ENCODE peak calls at places on chromosome X, in seven cellular contexts. V is effector memory CD4-positive, alpha-beta T cell; R is RWPE1; L is hypothalamus; N is globus pallidus; E is AG04450; G is ureter. J is an unnamed sample.

GRCh38 chrX:48752498-48752897 is 9.0 kb upstream of the GLOD5 start:
- DNase-seq in V (no peak), R (no peak), L (no peak), N (no peak), E (no peak), G (no peak), J (peak)

GRCh38 chrX:132488092-132488749 is 617 bp downstream of the MBNL3 start:
- DNase-seq in V (no peak), R (no peak), L (no peak), N (peak), E (no peak), G (peak), J (no peak)

GRCh38 chrX:6644411-6644810 is 109.5 kb upstream of the VCX3A start:
- DNase-seq in V (no peak), R (no peak), L (no peak), N (no peak), E (no peak), G (no peak), J (no peak)

GRCh38 chrX:32289356-32289755 is 922.0 kb downstream of the DMD start:
- DNase-seq in V (no peak), R (no peak), L (no peak), N (no peak), E (no peak), G (no peak), J (no peak)

GRCh38 chrX:133249659-133250058 is 31.5 kb upstream of the TFDP3 start:
- DNase-seq in V (no peak), R (peak), L (no peak), N (no peak), E (no peak), G (no peak), J (no peak)

GRCh38 chrX:40952855-40953254 is 132.4 kb upstream of the USP9X start:
- DNase-seq in V (no peak), R (no peak), L (no peak), N (no peak), E (no peak), G (no peak), J (no peak)

GRCh38 chrX:16737024-16737423 is 17.6 kb downstream of the SYAP1 start:
- DNase-seq in V (no peak), R (no peak), L (no peak), N (no peak), E (no peak), G (no peak), J (no peak)

GRCh38 chrX:23907106-23907495 is 637 bp downstream of the APOO start:
- DNase-seq in V (no peak), R (peak), L (no peak), N (no peak), E (no peak), G (peak), J (no peak)

GRCh38 chrX:134512566-134512965 is 52.6 kb downstream of the HPRT1 start:
- DNase-seq in V (no peak), R (peak), L (no peak), N (no peak), E (peak), G (no peak), J (peak)

GRCh38 chrX:41900321-41900720 is 23.0 kb downstream of the CASK start:
- DNase-seq in V (no peak), R (no peak), L (no peak), N (no peak), E (no peak), G (no peak), J (no peak)

GRCh38 chrX:53347948-53348347 is 66.6 kb upstream of the IQSEC2 start:
- DNase-seq in V (no peak), R (no peak), L (no peak), N (no peak), E (no peak), G (no peak), J (no peak)

GRCh38 chrX:132426695-132427281 is 62.0 kb downstream of the MBNL3 start:
- DNase-seq in V (no peak), R (no peak), L (no peak), N (no peak), E (peak), G (no peak), J (no peak)

GRCh38 chrX:113330416-113330815 is 489.8 kb upstream of the AMOT start:
- DNase-seq in V (no peak), R (no peak), L (no peak), N (no peak), E (no peak), G (no peak), J (no peak)

GRCh38 chrX:64313624-64314023 is 81.6 kb downstream of the MTMR8 start:
- DNase-seq in V (no peak), R (no peak), L (no peak), N (no peak), E (no peak), G (no peak), J (no peak)

GRCh38 chrX:28120076-28120475 is 138.8 kb upstream of the DCAF8L1 start:
- DNase-seq in V (no peak), R (peak), L (no peak), N (no peak), E (no peak), G (no peak), J (no peak)

GRCh38 chrX:2572740-2573139 is 72.0 kb upstream of the DHRSX start:
- DNase-seq in V (no peak), R (peak), L (no peak), N (no peak), E (no peak), G (no peak), J (no peak)

GRCh38 chrX:139194571-139195280 is 335.8 kb upstream of the F9 start:
- DNase-seq in V (no peak), R (no peak), L (no peak), N (no peak), E (no peak), G (peak), J (no peak)

GRCh38 chrX:56343231-56343630 is 111.1 kb downstream of the KLF8 start:
- DNase-seq in V (no peak), R (no peak), L (no peak), N (no peak), E (no peak), G (no peak), J (no peak)

GRCh38 chrX:150207733-150208132 is 155.4 kb upstream of the MAMLD1 start:
- DNase-seq in V (no peak), R (no peak), L (no peak), N (no peak), E (no peak), G (no peak), J (no peak)

GRCh38 chrX:28649541-28649940 is 62.3 kb downstream of the IL1RAPL1 start:
- DNase-seq in V (no peak), R (no peak), L (no peak), N (no peak), E (no peak), G (no peak), J (no peak)

GRCh38 chrX:144896323-144896722 is 351.0 kb upstream of the SPANXN1 start:
- DNase-seq in V (no peak), R (peak), L (no peak), N (no peak), E (no peak), G (no peak), J (peak)

GRCh38 chrX:16852617-16853179 is 17.5 kb downstream of the RBBP7 start:
- DNase-seq in V (no peak), R (no peak), L (no peak), N (no peak), E (no peak), G (no peak), J (no peak)

GRCh38 chrX:104370089-104370488 is 115.4 kb upstream of the ESX1 start:
- DNase-seq in V (no peak), R (peak), L (no peak), N (peak), E (no peak), G (no peak), J (peak)

GRCh38 chrX:53116101-53116500 is 22.2 kb downstream of the KANTR start:
- DNase-seq in V (no peak), R (no peak), L (no peak), N (peak), E (no peak), G (no peak), J (no peak)

GRCh38 chrX:38215141-38215540 is 5.5 kb downstream of the SRPX start:
- DNase-seq in V (no peak), R (peak), L (no peak), N (no peak), E (no peak), G (no peak), J (no peak)

GRCh38 chrX:42519666-42520231 is 258.2 kb downstream of the PPP1R2C start:
- DNase-seq in V (no peak), R (peak), L (no peak), N (no peak), E (no peak), G (no peak), J (peak)

GRCh38 chrX:79161655-79162054 is 17.2 kb downstream of the GPR174 start:
- DNase-seq in V (peak), R (no peak), L (no peak), N (no peak), E (no peak), G (no peak), J (no peak)

GRCh38 chrX:17377047-17377692 is 2.2 kb downstream of the NHS start:
- DNase-seq in V (no peak), R (peak), L (no peak), N (no peak), E (no peak), G (no peak), J (peak)

GRCh38 chrX:153474718-153475117 is 4.3 kb upstream of the HAUS7 start:
- DNase-seq in V (peak), R (peak), L (no peak), N (no peak), E (no peak), G (peak), J (peak)

GRCh38 chrX:148976571-148976970 is 476.2 kb downstream of the AFF2 start:
- DNase-seq in V (no peak), R (no peak), L (no peak), N (no peak), E (no peak), G (no peak), J (no peak)

GRCh38 chrX:49192722-49193328 is 6.7 kb upstream of the PRICKLE3 start:
- DNase-seq in V (no peak), R (no peak), L (no peak), N (no peak), E (no peak), G (no peak), J (peak)

GRCh38 chrX:114152130-114152529 is 431.8 kb upstream of the HTR2C start:
- DNase-seq in V (no peak), R (peak), L (no peak), N (no peak), E (no peak), G (no peak), J (peak)

GRCh38 chrX:29662101-29662500 is 553.3 kb upstream of the MAGEB2 start:
- DNase-seq in V (no peak), R (peak), L (no peak), N (no peak), E (no peak), G (no peak), J (no peak)

GRCh38 chrX:17635231-17635630 is 102.1 kb upstream of the SCML1 start:
- DNase-seq in V (no peak), R (no peak), L (no peak), N (no peak), E (no peak), G (no peak), J (no peak)

GRCh38 chrX:127038065-127038464 is 218.5 kb downstream of the PRR32 start:
- DNase-seq in V (no peak), R (no peak), L (no peak), N (no peak), E (no peak), G (no peak), J (peak)

GRCh38 chrX:36431819-36432218 is 512.3 kb downstream of the CFAP47 start:
- DNase-seq in V (no peak), R (peak), L (no peak), N (no peak), E (peak), G (no peak), J (peak)

GRCh38 chrX:100720301-100720700 is 11.6 kb downstream of the SYTL4 start:
- DNase-seq in V (no peak), R (no peak), L (no peak), N (no peak), E (no peak), G (no peak), J (no peak)

J was measured in trophoblast cell.